ENCODE peak calls at places on chromosomes 3 and 15, in six cellular contexts. Y, S, B, G, F and X are unnamed samples.

GRCh38 chr3:153210660-153211059 is 48.6 kb downstream of the RAP2B start:
- DNase-seq in F (no peak), G (no peak), Y (no peak), S (no peak), B (no peak), X (peak; percentile 64)

GRCh38 chr3:125662675-125663074 is 67.4 kb upstream of the OSBPL11 start:
- DNase-seq in B (no peak), S (no peak), Y (no peak), G (no peak), F (no peak), X (no peak)

GRCh38 chr15:85681391-85681790 is 113.3 kb downstream of the KLHL25 start:
- DNase-seq in B (no peak), S (no peak), G (no peak), Y (no peak), F (no peak), X (no peak)

GRCh38 chr15:91291673-91292072 is 191.6 kb downstream of the SV2B start:
- DNase-seq in F (peak; percentile 20), Y (no peak), S (no peak), B (no peak), G (no peak), X (no peak)

GRCh38 chr15:99439524-99439835 is 126.3 kb upstream of the MEF2A start:
- DNase-seq in F (no peak), G (peak; percentile 42), Y (no peak), S (no peak), B (no peak), X (no peak)

GRCh38 chr15:92683511-92683834 is 27.9 kb upstream of the FAM174B start:
- DNase-seq in Y (no peak), S (no peak), G (no peak), B (peak; percentile 56), F (no peak), X (no peak)

GRCh38 chr3:70943886-70944285 is 631.4 kb upstream of the MDFIC2 start:
- DNase-seq in S (no peak), G (no peak), Y (no peak), B (no peak), F (no peak), X (no peak)

GRCh38 chr3:154898916-154899315 is 181.2 kb upstream of the MME start:
- DNase-seq in F (no peak), S (no peak), B (no peak), G (no peak), Y (no peak), X (peak; percentile 7)

GRCh38 chr3:170470063-170471006 is 51.7 kb downstream of the CLDN11 start:
- DNase-seq in B (no peak), Y (no peak), F (peak; percentile 88), G (no peak), S (peak; percentile 84), X (no peak)

GRCh38 chr15:85579957-85580694 is 199.7 kb downstream of the AKAP13 start:
- DNase-seq in G (no peak), B (no peak), F (no peak), Y (no peak), S (no peak), X (no peak)

GRCh38 chr15:85443593-85444328 is 63.4 kb downstream of the AKAP13 start:
- DNase-seq in F (peak; percentile 33), B (no peak), G (no peak), Y (no peak), S (no peak), X (peak; percentile 91)

GRCh38 chr15:44735482-44736260 is 657 bp upstream of the TRIM69 start:
- DNase-seq in S (no peak), Y (no peak), F (peak; percentile 16), G (peak; percentile 82), B (peak; percentile 37), X (no peak)

GRCh38 chr3:157333551-157333991 is 103.1 kb upstream of the PTX3 start:
- DNase-seq in S (peak; percentile 58), F (peak; percentile 90), B (no peak), G (no peak), Y (no peak), X (no peak)

GRCh38 chr3:196179380-196180308 is 31.6 kb downstream of the ZDHHC19 start:
- DNase-seq in B (no peak), S (peak; percentile 36), Y (peak; percentile 49), F (peak; percentile 77), G (no peak), X (peak; percentile 81)

GRCh38 chr3:13207578-13207922 is 134.3 kb upstream of the IQSEC1 start:
- DNase-seq in S (no peak), B (no peak), Y (no peak), G (no peak), F (no peak), X (no peak)

GRCh38 chr3:157573281-157573680 is 70.1 kb upstream of the VEPH1 start:
- DNase-seq in Y (no peak), B (no peak), G (no peak), S (no peak), F (no peak), X (no peak)

GRCh38 chr3:45684327-45684892 is 4.8 kb upstream of the SACM1L start:
- DNase-seq in B (peak; percentile 66), Y (no peak), G (no peak), F (no peak), S (no peak), X (no peak)

GRCh38 chr3:117248149-117248548 is 538.6 kb downstream of the TUSC7 start:
- DNase-seq in F (no peak), S (no peak), B (no peak), Y (no peak), G (no peak), X (no peak)

GRCh38 chr15:55282284-55282833 is 7.3 kb downstream of the RAB27A start:
- DNase-seq in B (no peak), F (peak; percentile 84), S (no peak), Y (no peak), G (no peak), X (no peak)

GRCh38 chr3:22951910-22952309 is 251.2 kb upstream of the UBE2E2 start:
- DNase-seq in G (no peak), B (no peak), S (no peak), Y (no peak), F (no peak), X (no peak)

GRCh38 chr3:158909870-158910269 is 108.0 kb downstream of the MFSD1 start:
- DNase-seq in F (no peak), B (no peak), Y (no peak), G (no peak), S (no peak), X (peak; percentile 49)

GRCh38 chr3:31533169-31533870 is 595 bp downstream of the STT3B start:
- DNase-seq in F (peak; percentile 1), S (no peak), G (peak; percentile 82), Y (peak; percentile 45), B (peak; percentile 63), X (no peak)

GRCh38 chr3:185807455-185808068 is 17.3 kb downstream of the IGF2BP2 start:
- DNase-seq in B (no peak), F (peak; percentile 94), Y (no peak), S (no peak), G (no peak), X (peak; percentile 91)

GRCh38 chr3:179768080-179768479 is 115.2 kb downstream of the USP13 start:
- DNase-seq in Y (no peak), F (peak; percentile 70), G (no peak), S (peak; percentile 32), B (peak; percentile 45), X (no peak)

GRCh38 chr15:51162865-51163762 is 68.4 kb upstream of the TNFAIP8L3 start:
- DNase-seq in Y (peak; percentile 30), G (peak; percentile 81), F (peak; percentile 72), S (peak; percentile 30), B (peak; percentile 61), X (peak; percentile 70)

DNA sequence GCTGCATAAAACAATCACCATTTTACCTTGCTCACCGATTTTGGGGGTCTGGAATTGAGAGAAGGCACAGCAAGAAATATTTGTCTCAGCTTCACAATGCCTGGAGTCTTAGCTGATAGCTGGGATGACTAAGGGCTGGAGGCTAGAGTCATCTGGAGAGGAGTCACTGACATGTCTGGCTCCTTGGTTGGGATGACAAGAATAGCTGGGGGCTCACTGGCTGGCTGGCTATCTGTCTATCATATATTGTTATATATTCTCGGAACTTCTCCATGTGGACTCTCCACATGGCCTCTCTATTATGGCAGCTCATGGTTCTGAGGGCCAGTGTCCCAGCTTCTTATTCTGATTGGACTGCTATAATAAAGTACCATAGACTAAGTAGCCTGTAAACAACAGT is 20.0 kb upstream of the TRIM71 start:
- DNase-seq in B (no peak), G (no peak), F (no peak), Y (no peak), S (no peak), X (peak; percentile 26)
- H3K27ac ChIP-seq in B (no peak overlapping the region), G (no peak overlapping the region), F (no peak overlapping the region), Y (no peak overlapping the region), S (no peak overlapping the region), X (no peak overlapping the region)

GRCh38 chr15:29859981-29860745 is 37.9 kb upstream of the TJP1 start:
- DNase-seq in F (peak; percentile 84), B (no peak), S (peak; percentile 49), Y (no peak), G (no peak), X (no peak)

GRCh38 chr15:29860872-29861271 is 38.6 kb upstream of the TJP1 start:
- DNase-seq in S (no peak), F (peak; percentile 37), Y (no peak), G (no peak), B (no peak), X (no peak)

GRCh38 chr15:29862271-29862670 is 40.0 kb upstream of the TJP1 start:
- DNase-seq in B (no peak), S (no peak), G (no peak), F (peak; percentile 53), Y (no peak), X (no peak)

GRCh38 chr15:29863438-29863837 is 41.2 kb upstream of the TJP1 start:
- DNase-seq in S (no peak), F (no peak), Y (no peak), G (no peak), B (no peak), X (no peak)

GRCh38 chr15:29864501-29864900 is 42.2 kb upstream of the TJP1 start:
- DNase-seq in Y (no peak), G (no peak), S (no peak), F (no peak), B (no peak), X (no peak)
- H3K27ac ChIP-seq in Y (no peak overlapping the region), G (peak overlapping the region; percentile 63), S (no peak overlapping the region), F (no peak overlapping the region), B (no peak overlapping the region), X (no peak overlapping the region)

GRCh38 chr15:88467935-88468528 is 524 bp downstream of the MRPS11 start:
- DNase-seq in F (peak; percentile 14), S (no peak), B (no peak), Y (no peak), G (no peak), X (no peak)

GRCh38 chr15:88467073-88467934 is at the start of the genes MRPL46 and MRPS11:
- DNase-seq in G (peak; percentile 92), Y (peak; percentile 86), S (peak; percentile 50), F (peak; percentile 83), B (peak; percentile 89), X (peak; percentile 74)

GRCh38 chr15:88469321-88469720 is 1.8 kb downstream of the MRPS11 start:
- DNase-seq in G (no peak), S (no peak), B (no peak), F (no peak), Y (no peak), X (no peak)

GRCh38 chr15:88463870-88464532 is 3.2 kb downstream of the MRPL46 start:
- DNase-seq in Y (no peak), S (no peak), B (no peak), G (no peak), F (no peak), X (no peak)

GRCh38 chr15:88465633-88466219 is 1.5 kb downstream of the MRPL46 start:
- DNase-seq in G (no peak), S (no peak), F (peak; percentile 55), Y (no peak), B (no peak), X (peak; percentile 61)
- H3K27ac ChIP-seq in G (no peak overlapping the region), S (no peak overlapping the region), F (no peak overlapping the region), Y (no peak overlapping the region), B (no peak overlapping the region), X (no peak overlapping the region)

GRCh38 chr3:47384425-47384824 is 3.6 kb downstream of the PTPN23 start:
- DNase-seq in G (no peak), Y (no peak), F (no peak), S (no peak), B (no peak), X (no peak)
- H3K27ac ChIP-seq in G (no peak overlapping the region), Y (no peak overlapping the region), F (no peak overlapping the region), S (no peak overlapping the region), B (no peak overlapping the region), X (no peak overlapping the region)